ENCODE peak calls at places on chromosomes 6 and 20, in eight cellular contexts. One of them, this sample, is unnamed.

GRCh38 chr20:61387204-61387958 is 135.3 kb downstream of the CDH4 start:
- DNase-seq in right atrium auricular region: no peak
- DNase-seq in breast epithelium: peak; percentile 28
- DNase-seq in nephron progenitor cell: peak; percentile 68
- DNase-seq in HCT116: no peak
- DNase-seq in AG09309: no peak
- DNase-seq in prostate gland: peak; percentile 39
- DNase-seq in B cell: no peak
- DNase-seq in this sample: peak; percentile 20

GRCh38 chr20:32072168-32072721 is 20.2 kb downstream of the HCK start:
- DNase-seq in right atrium auricular region: no peak
- DNase-seq in breast epithelium: no peak
- DNase-seq in nephron progenitor cell: no peak
- DNase-seq in HCT116: no peak
- DNase-seq in AG09309: no peak
- DNase-seq in prostate gland: no peak
- DNase-seq in B cell: no peak
- DNase-seq in this sample: no peak

GRCh38 chr6:42781811-42782688 is at the start of gene BICRAL:
- DNase-seq in right atrium auricular region: peak; percentile 65
- DNase-seq in breast epithelium: peak; percentile 53
- DNase-seq in nephron progenitor cell: peak; percentile 84
- DNase-seq in HCT116: peak; percentile 46
- DNase-seq in AG09309: peak; percentile 59
- DNase-seq in prostate gland: peak; percentile 59
- DNase-seq in B cell: peak; percentile 84
- DNase-seq in this sample: peak; percentile 73

GRCh38 chr20:24910461-24910860 is 38.6 kb upstream of the CST7 start:
- DNase-seq in right atrium auricular region: no peak
- DNase-seq in breast epithelium: no peak
- DNase-seq in nephron progenitor cell: no peak
- DNase-seq in HCT116: no peak
- DNase-seq in AG09309: no peak
- DNase-seq in prostate gland: peak; percentile 3
- DNase-seq in B cell: no peak
- DNase-seq in this sample: no peak

GRCh38 chr6:134593887-134594286 is 276.0 kb upstream of the SGK1 start:
- DNase-seq in right atrium auricular region: no peak
- DNase-seq in breast epithelium: no peak
- DNase-seq in nephron progenitor cell: no peak
- DNase-seq in HCT116: no peak
- DNase-seq in AG09309: no peak
- DNase-seq in prostate gland: no peak
- DNase-seq in B cell: no peak
- DNase-seq in this sample: no peak

GRCh38 chr6:73043446-73043845 is 181.8 kb downstream of the KHDC1L start:
- DNase-seq in right atrium auricular region: no peak
- DNase-seq in breast epithelium: no peak
- DNase-seq in nephron progenitor cell: no peak
- DNase-seq in HCT116: no peak
- DNase-seq in AG09309: no peak
- DNase-seq in prostate gland: no peak
- DNase-seq in B cell: no peak
- DNase-seq in this sample: no peak

GRCh38 chr6:96651816-96652215 is 88.9 kb downstream of the FHL5 start:
- DNase-seq in right atrium auricular region: no peak
- DNase-seq in breast epithelium: no peak
- DNase-seq in nephron progenitor cell: no peak
- DNase-seq in HCT116: no peak
- DNase-seq in AG09309: no peak
- DNase-seq in prostate gland: no peak
- DNase-seq in B cell: no peak
- DNase-seq in this sample: no peak

GRCh38 chr20:7828437-7828836 is 111.8 kb downstream of the HAO1 start:
- DNase-seq in right atrium auricular region: no peak
- DNase-seq in breast epithelium: no peak
- DNase-seq in nephron progenitor cell: no peak
- DNase-seq in HCT116: no peak
- DNase-seq in AG09309: no peak
- DNase-seq in prostate gland: no peak
- DNase-seq in B cell: no peak
- DNase-seq in this sample: no peak

GRCh38 chr6:95578106-95578410 is 723 bp downstream of the MANEA start:
- DNase-seq in right atrium auricular region: no peak
- DNase-seq in breast epithelium: no peak
- DNase-seq in nephron progenitor cell: no peak
- DNase-seq in HCT116: no peak
- DNase-seq in AG09309: no peak
- DNase-seq in prostate gland: no peak
- DNase-seq in B cell: no peak
- DNase-seq in this sample: no peak

GRCh38 chr6:15996030-15996429 is 132.9 kb upstream of the MYLIP start:
- DNase-seq in right atrium auricular region: no peak
- DNase-seq in breast epithelium: no peak
- DNase-seq in nephron progenitor cell: no peak
- DNase-seq in HCT116: no peak
- DNase-seq in AG09309: no peak
- DNase-seq in prostate gland: no peak
- DNase-seq in B cell: no peak
- DNase-seq in this sample: no peak

GRCh38 chr6:29216528-29216927 is 45.8 kb downstream of the OR2J2 start:
- DNase-seq in right atrium auricular region: no peak
- DNase-seq in breast epithelium: no peak
- DNase-seq in nephron progenitor cell: no peak
- DNase-seq in HCT116: no peak
- DNase-seq in AG09309: no peak
- DNase-seq in prostate gland: no peak
- DNase-seq in B cell: no peak
- DNase-seq in this sample: no peak

GRCh38 chr6:54784021-54784420 is 62.5 kb upstream of the FAM83B start:
- DNase-seq in right atrium auricular region: no peak
- DNase-seq in breast epithelium: no peak
- DNase-seq in nephron progenitor cell: no peak
- DNase-seq in HCT116: no peak
- DNase-seq in AG09309: no peak
- DNase-seq in prostate gland: no peak
- DNase-seq in B cell: no peak
- DNase-seq in this sample: no peak

GRCh38 chr6:163341671-163342070 is 72.8 kb upstream of the QKI start:
- DNase-seq in right atrium auricular region: no peak
- DNase-seq in breast epithelium: no peak
- DNase-seq in nephron progenitor cell: no peak
- DNase-seq in HCT116: no peak
- DNase-seq in AG09309: no peak
- DNase-seq in prostate gland: no peak
- DNase-seq in B cell: no peak
- DNase-seq in this sample: no peak

GRCh38 chr6:40308533-40309306 is 278.4 kb downstream of the LRFN2 start:
- DNase-seq in right atrium auricular region: no peak
- DNase-seq in breast epithelium: no peak
- DNase-seq in nephron progenitor cell: peak; percentile 92
- DNase-seq in HCT116: peak; percentile 13
- DNase-seq in AG09309: no peak
- DNase-seq in prostate gland: peak; percentile 21
- DNase-seq in B cell: peak; percentile 63
- DNase-seq in this sample: peak; percentile 3

GRCh38 chr6:41055149-41055548 is 2.1 kb downstream of the APOBEC2 start:
- DNase-seq in right atrium auricular region: peak; percentile 56
- DNase-seq in breast epithelium: no peak
- DNase-seq in nephron progenitor cell: no peak
- DNase-seq in HCT116: no peak
- DNase-seq in AG09309: no peak
- DNase-seq in prostate gland: no peak
- DNase-seq in B cell: no peak
- DNase-seq in this sample: no peak

GRCh38 chr6:158002951-158003853 is 21.5 kb downstream of the SYNJ2 start:
- DNase-seq in right atrium auricular region: peak; percentile 92
- DNase-seq in breast epithelium: peak; percentile 77
- DNase-seq in nephron progenitor cell: no peak
- DNase-seq in HCT116: no peak
- DNase-seq in AG09309: peak; percentile 89
- DNase-seq in prostate gland: no peak
- DNase-seq in B cell: no peak
- DNase-seq in this sample: peak; percentile 84

GRCh38 chr6:23016701-23017100 is 447.3 kb downstream of the HDGFL1 start:
- DNase-seq in right atrium auricular region: no peak
- DNase-seq in breast epithelium: no peak
- DNase-seq in nephron progenitor cell: no peak
- DNase-seq in HCT116: no peak
- DNase-seq in AG09309: no peak
- DNase-seq in prostate gland: no peak
- DNase-seq in B cell: no peak
- DNase-seq in this sample: no peak

GRCh38 chr20:49768204-49769124 is 44.2 kb upstream of the SLC9A8 start:
- DNase-seq in right atrium auricular region: peak; percentile 81
- DNase-seq in breast epithelium: peak; percentile 95
- DNase-seq in nephron progenitor cell: no peak
- DNase-seq in HCT116: no peak
- DNase-seq in AG09309: peak; percentile 87
- DNase-seq in prostate gland: peak; percentile 90
- DNase-seq in B cell: no peak
- DNase-seq in this sample: peak; percentile 53

GRCh38 chr6:163745566-163746400 is 331.3 kb downstream of the QKI start:
- DNase-seq in right atrium auricular region: peak; percentile 80
- DNase-seq in breast epithelium: no peak
- DNase-seq in nephron progenitor cell: peak; percentile 39
- DNase-seq in HCT116: no peak
- DNase-seq in AG09309: peak; percentile 23
- DNase-seq in prostate gland: no peak
- DNase-seq in B cell: no peak
- DNase-seq in this sample: peak; percentile 78

GRCh38 chr6:8731874-8732273 is 296.5 kb upstream of the SLC35B3 start:
- DNase-seq in right atrium auricular region: no peak
- DNase-seq in breast epithelium: no peak
- DNase-seq in nephron progenitor cell: no peak
- DNase-seq in HCT116: no peak
- DNase-seq in AG09309: no peak
- DNase-seq in prostate gland: no peak
- DNase-seq in B cell: no peak
- DNase-seq in this sample: no peak

GRCh38 chr6:145964948-145965366 is 799 bp upstream of the SHPRH start:
- DNase-seq in right atrium auricular region: no peak
- DNase-seq in breast epithelium: no peak
- DNase-seq in nephron progenitor cell: no peak
- DNase-seq in HCT116: no peak
- DNase-seq in AG09309: no peak
- DNase-seq in prostate gland: no peak
- DNase-seq in B cell: peak; percentile 23
- DNase-seq in this sample: no peak

DNA sequence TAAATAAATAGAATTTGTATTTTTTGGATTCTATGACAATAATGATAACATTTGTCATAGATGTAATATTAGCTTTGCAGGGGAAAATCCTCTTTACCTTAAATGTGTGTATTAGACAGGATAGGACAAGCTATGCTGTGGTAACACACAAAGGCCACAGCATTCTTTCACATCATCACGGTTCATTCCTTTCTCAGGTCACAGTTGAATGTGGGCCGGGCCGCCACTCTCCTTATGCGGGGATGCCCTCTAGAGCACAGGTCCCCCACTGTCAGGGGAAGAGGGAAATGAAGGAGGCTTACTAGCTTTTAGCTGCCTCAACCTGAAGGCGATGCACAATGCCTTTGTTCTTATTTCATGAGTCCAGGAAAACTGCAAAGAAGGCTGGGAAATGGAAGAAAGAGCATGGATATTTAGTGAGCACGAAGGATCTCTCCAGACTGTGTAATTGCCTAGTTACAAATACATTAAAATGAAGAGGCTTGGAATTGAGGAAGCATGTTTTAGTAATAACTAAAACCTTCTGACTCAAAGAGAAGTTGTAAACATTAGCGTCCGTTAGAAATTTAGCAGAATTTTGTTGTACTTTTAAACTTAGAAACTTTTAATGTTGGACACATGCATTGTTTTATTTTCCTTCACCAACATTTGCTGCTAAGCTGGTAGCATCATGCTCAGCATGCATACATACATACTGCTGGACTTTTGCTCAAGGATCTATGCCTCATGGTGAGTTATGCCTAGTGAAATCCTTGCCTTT is 248.9 kb upstream of the FOXQ1 start:
- DNase-seq in right atrium auricular region: no peak
- DNase-seq in breast epithelium: no peak
- DNase-seq in nephron progenitor cell: no peak
- DNase-seq in HCT116: no peak
- DNase-seq in AG09309: no peak
- DNase-seq in prostate gland: no peak
- DNase-seq in B cell: no peak
- DNase-seq in this sample: peak; percentile 0
- TF ChIP-seq CTCF in right atrium auricular region: no peak
- TF ChIP-seq CTCF in breast epithelium: no peak
- TF ChIP-seq CTCF in nephron progenitor cell: no peak
- TF ChIP-seq CTCF in HCT116: no peak
- TF ChIP-seq CTCF in AG09309: peak; percentile 9
- TF ChIP-seq CTCF in prostate gland: no peak
- TF ChIP-seq CTCF in B cell: no peak
- TF ChIP-seq CTCF in this sample: no peak

GRCh38 chr6:154367839-154368695 is 11.5 kb upstream of the IPCEF1 start:
- DNase-seq in right atrium auricular region: no peak
- DNase-seq in breast epithelium: no peak
- DNase-seq in nephron progenitor cell: no peak
- DNase-seq in HCT116: no peak
- DNase-seq in AG09309: no peak
- DNase-seq in prostate gland: no peak
- DNase-seq in B cell: no peak
- DNase-seq in this sample: no peak
- TF ChIP-seq CTCF in right atrium auricular region: no peak
- TF ChIP-seq CTCF in breast epithelium: no peak
- TF ChIP-seq CTCF in nephron progenitor cell: no peak
- TF ChIP-seq CTCF in HCT116: no peak
- TF ChIP-seq CTCF in AG09309: no peak
- TF ChIP-seq CTCF in prostate gland: no peak
- TF ChIP-seq CTCF in B cell: no peak
- TF ChIP-seq CTCF in this sample: no peak

DNA sequence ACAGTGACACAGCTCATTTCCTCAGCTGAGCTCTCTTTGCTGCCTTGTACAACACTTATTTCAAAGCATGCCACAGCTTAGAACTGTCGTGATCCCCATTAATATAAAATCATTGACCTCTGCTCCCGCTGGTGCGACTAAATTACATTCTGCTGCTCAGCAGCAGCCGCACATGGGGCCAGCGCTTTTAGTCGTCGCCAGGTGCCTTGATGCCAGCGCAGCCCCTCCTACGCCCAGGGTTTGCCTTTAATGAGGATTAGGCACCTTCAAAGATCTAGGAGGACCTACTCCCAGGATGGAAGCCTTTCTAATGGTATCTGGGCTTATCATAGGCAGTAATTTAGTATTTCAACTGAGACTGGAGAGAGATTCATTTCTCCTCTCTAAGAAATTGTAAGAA is 717.9 kb upstream of the POU3F2 start:
- DNase-seq in right atrium auricular region: no peak
- DNase-seq in breast epithelium: no peak
- DNase-seq in nephron progenitor cell: no peak
- DNase-seq in HCT116: no peak
- DNase-seq in AG09309: no peak
- DNase-seq in prostate gland: no peak
- DNase-seq in B cell: no peak
- DNase-seq in this sample: no peak
- TF ChIP-seq CTCF in right atrium auricular region: no peak
- TF ChIP-seq CTCF in breast epithelium: no peak
- TF ChIP-seq CTCF in nephron progenitor cell: no peak
- TF ChIP-seq CTCF in HCT116: no peak
- TF ChIP-seq CTCF in AG09309: no peak
- TF ChIP-seq CTCF in prostate gland: no peak
- TF ChIP-seq CTCF in B cell: no peak
- TF ChIP-seq CTCF in this sample: no peak

GRCh38 chr6:27178001-27178730 is 69.3 kb upstream of the PRSS16 start:
- DNase-seq in right atrium auricular region: peak; percentile 79
- DNase-seq in breast epithelium: peak; percentile 53
- DNase-seq in nephron progenitor cell: peak; percentile 45
- DNase-seq in HCT116: peak; percentile 22
- DNase-seq in AG09309: no peak
- DNase-seq in prostate gland: peak; percentile 42
- DNase-seq in B cell: no peak
- DNase-seq in this sample: peak; percentile 92
- TF ChIP-seq CTCF in right atrium auricular region: peak; percentile 4
- TF ChIP-seq CTCF in breast epithelium: no peak
- TF ChIP-seq CTCF in nephron progenitor cell: no peak
- TF ChIP-seq CTCF in HCT116: no peak
- TF ChIP-seq CTCF in AG09309: no peak
- TF ChIP-seq CTCF in prostate gland: no peak
- TF ChIP-seq CTCF in B cell: peak; percentile 25
- TF ChIP-seq CTCF in this sample: no peak